ENCODE peak calls at places on chromosome 12, in ten cellular contexts. S, U, V, R, J, B, T, F, Y and X are unnamed samples.
A peak's percentile ranks its signal among the peaks of the same experiment; 100 is the strongest.

GRCh38 chr12:5060958-5061357 is 17.3 kb downstream of the KCNA5 start:
- DNase-seq in T (no peak), S (no peak), U (no peak), V (no peak), F (no peak), Y (no peak), B (no peak), R (no peak), J (no peak), X (no peak)

GRCh38 chr12:75995691-75996090 is 35.9 kb downstream of the PHLDA1 start:
- DNase-seq in U (peak; percentile 49), T (no peak), R (no peak), B (no peak), S (no peak), Y (no peak), J (no peak), V (no peak), F (no peak), X (no peak)

GRCh38 chr12:18935371-18935965 is 194.1 kb upstream of the PLEKHA5 start:
- DNase-seq in F (no peak), V (no peak), T (no peak), R (no peak), S (no peak), Y (no peak), B (no peak), U (peak; percentile 1), J (no peak), X (no peak)

GRCh38 chr12:19620222-19620621 is 180.9 kb downstream of the AEBP2 start:
- DNase-seq in S (peak; percentile 16), Y (no peak), F (no peak), R (no peak), U (peak; percentile 66), V (no peak), J (no peak), B (no peak), T (peak; percentile 35), X (peak; percentile 9)

GRCh38 chr12:6946033-6946919 is 2.5 kb downstream of the C12orf57 start:
- DNase-seq in Y (peak; percentile 85), S (peak; percentile 97), F (peak; percentile 39), J (no peak), T (peak; percentile 97), R (peak; percentile 81), V (no peak), U (no peak), B (no peak), X (no peak)

GRCh38 chr12:82650627-82651337 is 35.9 kb upstream of the TMTC2 start:
- DNase-seq in T (peak; percentile 48), J (no peak), F (peak; percentile 28), B (no peak), R (peak; percentile 9), S (peak; percentile 97), Y (no peak), V (peak; percentile 11), U (peak; percentile 72), X (peak; percentile 92)

GRCh38 chr12:6229224-6229748 is 29.1 kb downstream of the CD9 start:
- DNase-seq in V (no peak), Y (no peak), T (peak; percentile 57), U (no peak), R (no peak), J (no peak), B (no peak), S (peak; percentile 92), F (no peak), X (no peak)

GRCh38 chr12:44117368-44117767 is 281.5 kb downstream of the TMEM117 start:
- DNase-seq in J (no peak), S (peak; percentile 36), F (no peak), B (no peak), V (no peak), Y (no peak), R (no peak), U (no peak), T (no peak), X (no peak)

GRCh38 chr12:15116983-15117382 is 104.2 kb downstream of the RERG start:
- DNase-seq in S (no peak), Y (no peak), J (no peak), F (no peak), B (no peak), T (no peak), U (no peak), V (no peak), R (no peak), X (no peak)

GRCh38 chr12:6426882-6427671 is 17.7 kb upstream of the CD27 start:
- DNase-seq in V (no peak), T (peak; percentile 34), S (no peak), U (no peak), R (no peak), F (no peak), J (no peak), B (no peak), Y (no peak), X (no peak)

GRCh38 chr12:57487055-57487596 is 742 bp upstream of the MARS1 start:
- DNase-seq in B (no peak), Y (no peak), R (no peak), S (no peak), J (no peak), V (no peak), F (no peak), U (no peak), T (no peak), X (no peak)

GRCh38 chr12:337039-337438 is 52.1 kb downstream of the KDM5A start:
- DNase-seq in Y (no peak), B (no peak), F (no peak), T (no peak), J (no peak), S (no peak), V (no peak), R (no peak), U (no peak), X (no peak)

GRCh38 chr12:38915783-38916182 is 10.4 kb upstream of the CPNE8 start:
- DNase-seq in J (no peak), Y (no peak), B (no peak), T (no peak), R (no peak), V (no peak), S (no peak), F (no peak), U (no peak), X (no peak)

GRCh38 chr12:88577537-88577936 is 2.7 kb downstream of the KITLG start:
- DNase-seq in Y (no peak), T (no peak), B (no peak), U (peak; percentile 57), J (no peak), R (peak; percentile 57), V (no peak), F (no peak), S (peak; percentile 73), X (no peak)

GRCh38 chr12:22101749-22102243 is 55.8 kb downstream of the CMAS start:
- DNase-seq in J (no peak), F (peak; percentile 88), S (peak; percentile 99), R (no peak), T (no peak), V (no peak), B (peak; percentile 59), U (peak; percentile 72), Y (no peak), X (peak; percentile 96)

GRCh38 chr12:85441740-85442139 is 161.7 kb downstream of the ALX1 start:
- DNase-seq in S (no peak), B (no peak), V (no peak), F (peak; percentile 31), U (peak; percentile 30), J (peak; percentile 47), T (no peak), R (no peak), Y (no peak), X (no peak)

GRCh38 chr12:120719072-120719471 is 6.6 kb upstream of the ACADS start:
- DNase-seq in U (no peak), T (no peak), S (no peak), Y (no peak), V (no peak), J (no peak), B (no peak), R (no peak), F (no peak), X (no peak)

GRCh38 chr12:94704452-94704871 is 54.1 kb upstream of the TMCC3 start:
- DNase-seq in Y (no peak), T (peak; percentile 51), B (peak; percentile 78), S (peak; percentile 72), F (peak; percentile 73), V (no peak), J (no peak), R (no peak), U (peak; percentile 98), X (no peak)

GRCh38 chr12:82554529-82554928 is 132.2 kb upstream of the TMTC2 start:
- DNase-seq in U (peak; percentile 24), R (no peak), Y (no peak), F (peak; percentile 2), B (no peak), V (no peak), T (no peak), S (no peak), J (no peak), X (no peak)

GRCh38 chr12:69583203-69583602 is 2.1 kb upstream of the CCT2 start:
- DNase-seq in T (no peak), U (no peak), R (no peak), J (no peak), V (peak; percentile 25), F (no peak), Y (no peak), S (no peak), B (no peak), X (no peak)

GRCh38 chr12:51941669-51942455 is 9.6 kb upstream of the ACVR1B start:
- DNase-seq in B (no peak), V (no peak), Y (no peak), U (no peak), S (peak; percentile 79), J (no peak), R (no peak), F (no peak), T (peak; percentile 4), X (peak; percentile 69)

GRCh38 chr12:46372131-46372851 is at the start of gene SLC38A2:
- DNase-seq in S (peak; percentile 91), V (peak; percentile 93), F (peak; percentile 96), B (no peak), Y (peak; percentile 65), U (peak; percentile 95), R (peak; percentile 79), J (peak; percentile 87), T (peak; percentile 99), X (peak; percentile 40)

GRCh38 chr12:30694971-30695326 is 720 bp downstream of the IPO8 start:
- DNase-seq in Y (peak; percentile 44), J (no peak), S (peak; percentile 46), T (peak; percentile 40), U (peak; percentile 54), B (no peak), F (peak; percentile 42), V (peak; percentile 45), R (no peak), X (no peak)

GRCh38 chr12:125528300-125528699 is 463.1 kb downstream of the AACS start:
- DNase-seq in R (no peak), V (no peak), F (no peak), Y (no peak), U (no peak), S (no peak), J (no peak), T (no peak), B (no peak), X (no peak)

GRCh38 chr12:88417531-88417930 is 162.7 kb downstream of the KITLG start:
- DNase-seq in T (no peak), J (no peak), F (no peak), R (peak; percentile 54), Y (no peak), V (no peak), U (no peak), S (no peak), B (no peak), X (no peak)

GRCh38 chr12:107541001-107541400 is 144.6 kb upstream of the PWP1 start:
- DNase-seq in V (no peak), J (no peak), F (no peak), Y (no peak), U (no peak), S (no peak), R (no peak), B (no peak), T (no peak), X (no peak)

GRCh38 chr12:12983420-12984035 is 16.5 kb downstream of the HEBP1 start:
- DNase-seq in V (peak; percentile 50), U (peak; percentile 68), T (no peak), F (peak; percentile 78), B (no peak), J (peak; percentile 52), S (peak; percentile 37), R (no peak), Y (no peak), X (no peak)

GRCh38 chr12:63889236-63889635 is 44.7 kb downstream of the SRGAP1 start:
- DNase-seq in Y (no peak), R (no peak), J (no peak), U (peak; percentile 80), F (peak; percentile 75), B (peak; percentile 51), V (no peak), T (no peak), S (peak; percentile 12), X (no peak)